ENCODE peak calls at places on chromosomes 12 and 14, in seven cellular contexts. One of them, this sample, is unnamed.

GRCh38 chr14:63986789-63987533 is 134.2 kb downstream of the SYNE2 start:
- DNase-seq in WERI-Rb-1: no peak
- DNase-seq in IMR-90: peak
- DNase-seq in retinal pigment epithelial cell: peak
- DNase-seq in A549: no peak
- DNase-seq in ovary: no peak
- DNase-seq in pancreas: no peak
- DNase-seq in this sample: peak

GRCh38 chr12:40970320-40970907 is 217.7 kb upstream of the PDZRN4 start:
- DNase-seq in WERI-Rb-1: no peak
- DNase-seq in IMR-90: no peak
- DNase-seq in retinal pigment epithelial cell: no peak
- DNase-seq in A549: no peak
- DNase-seq in ovary: no peak
- DNase-seq in pancreas: no peak
- DNase-seq in this sample: no peak

GRCh38 chr12:103175625-103176024 is 218.2 kb downstream of the ASCL1 start:
- DNase-seq in WERI-Rb-1: no peak
- DNase-seq in IMR-90: no peak
- DNase-seq in retinal pigment epithelial cell: no peak
- DNase-seq in A549: no peak
- DNase-seq in ovary: no peak
- DNase-seq in pancreas: no peak
- DNase-seq in this sample: no peak

GRCh38 chr14:25677111-25677510 is 627.2 kb upstream of the STXBP6 start:
- DNase-seq in WERI-Rb-1: no peak
- DNase-seq in IMR-90: no peak
- DNase-seq in retinal pigment epithelial cell: no peak
- DNase-seq in A549: no peak
- DNase-seq in ovary: no peak
- DNase-seq in pancreas: no peak
- DNase-seq in this sample: no peak

GRCh38 chr12:97575792-97576191 is 113.2 kb downstream of the RMST start:
- DNase-seq in WERI-Rb-1: no peak
- DNase-seq in IMR-90: no peak
- DNase-seq in retinal pigment epithelial cell: peak
- DNase-seq in A549: no peak
- DNase-seq in ovary: no peak
- DNase-seq in pancreas: no peak
- DNase-seq in this sample: peak

GRCh38 chr12:68812553-68813241 is 4.7 kb downstream of the MDM2 start:
- DNase-seq in WERI-Rb-1: no peak
- DNase-seq in IMR-90: no peak
- DNase-seq in retinal pigment epithelial cell: no peak
- DNase-seq in A549: no peak
- DNase-seq in ovary: no peak
- DNase-seq in pancreas: no peak
- DNase-seq in this sample: no peak

GRCh38 chr14:77120771-77121743 is 20.5 kb downstream of the ZDHHC22 start:
- DNase-seq in WERI-Rb-1: no peak
- DNase-seq in IMR-90: no peak
- DNase-seq in retinal pigment epithelial cell: no peak
- DNase-seq in A549: no peak
- DNase-seq in ovary: peak
- DNase-seq in pancreas: no peak
- DNase-seq in this sample: no peak

GRCh38 chr12:75476076-75476475 is 4.5 kb upstream of the GLIPR1 start:
- DNase-seq in WERI-Rb-1: no peak
- DNase-seq in IMR-90: no peak
- DNase-seq in retinal pigment epithelial cell: no peak
- DNase-seq in A549: no peak
- DNase-seq in ovary: no peak
- DNase-seq in pancreas: no peak
- DNase-seq in this sample: no peak

GRCh38 chr14:101444116-101444515 is 117.2 kb upstream of the DIO3 start:
- DNase-seq in WERI-Rb-1: no peak
- DNase-seq in IMR-90: peak
- DNase-seq in retinal pigment epithelial cell: no peak
- DNase-seq in A549: peak
- DNase-seq in ovary: no peak
- DNase-seq in pancreas: no peak
- DNase-seq in this sample: peak

GRCh38 chr12:817941-818600 is 65.7 kb downstream of the WNK1 start:
- DNase-seq in WERI-Rb-1: no peak
- DNase-seq in IMR-90: no peak
- DNase-seq in retinal pigment epithelial cell: no peak
- DNase-seq in A549: no peak
- DNase-seq in ovary: no peak
- DNase-seq in pancreas: no peak
- DNase-seq in this sample: no peak

GRCh38 chr12:53505086-53505485 is 2.2 kb downstream of the NPFF start:
- DNase-seq in WERI-Rb-1: no peak
- DNase-seq in IMR-90: peak
- DNase-seq in retinal pigment epithelial cell: no peak
- DNase-seq in A549: no peak
- DNase-seq in ovary: no peak
- DNase-seq in pancreas: no peak
- DNase-seq in this sample: no peak

GRCh38 chr12:6963016-6963731 is 7.3 kb downstream of the PHB2 start:
- DNase-seq in WERI-Rb-1: no peak
- DNase-seq in IMR-90: no peak
- DNase-seq in retinal pigment epithelial cell: no peak
- DNase-seq in A549: no peak
- DNase-seq in ovary: peak
- DNase-seq in pancreas: peak
- DNase-seq in this sample: no peak

GRCh38 chr12:28191018-28191595 is 851 bp downstream of the CCDC91 start:
- DNase-seq in WERI-Rb-1: no peak
- DNase-seq in IMR-90: peak
- DNase-seq in retinal pigment epithelial cell: no peak
- DNase-seq in A549: peak
- DNase-seq in ovary: peak
- DNase-seq in pancreas: no peak
- DNase-seq in this sample: no peak

GRCh38 chr12:11847539-11847938 is 198.1 kb downstream of the ETV6 start:
- DNase-seq in WERI-Rb-1: no peak
- DNase-seq in IMR-90: no peak
- DNase-seq in retinal pigment epithelial cell: no peak
- DNase-seq in A549: no peak
- DNase-seq in ovary: no peak
- DNase-seq in pancreas: no peak
- DNase-seq in this sample: no peak

DNA sequence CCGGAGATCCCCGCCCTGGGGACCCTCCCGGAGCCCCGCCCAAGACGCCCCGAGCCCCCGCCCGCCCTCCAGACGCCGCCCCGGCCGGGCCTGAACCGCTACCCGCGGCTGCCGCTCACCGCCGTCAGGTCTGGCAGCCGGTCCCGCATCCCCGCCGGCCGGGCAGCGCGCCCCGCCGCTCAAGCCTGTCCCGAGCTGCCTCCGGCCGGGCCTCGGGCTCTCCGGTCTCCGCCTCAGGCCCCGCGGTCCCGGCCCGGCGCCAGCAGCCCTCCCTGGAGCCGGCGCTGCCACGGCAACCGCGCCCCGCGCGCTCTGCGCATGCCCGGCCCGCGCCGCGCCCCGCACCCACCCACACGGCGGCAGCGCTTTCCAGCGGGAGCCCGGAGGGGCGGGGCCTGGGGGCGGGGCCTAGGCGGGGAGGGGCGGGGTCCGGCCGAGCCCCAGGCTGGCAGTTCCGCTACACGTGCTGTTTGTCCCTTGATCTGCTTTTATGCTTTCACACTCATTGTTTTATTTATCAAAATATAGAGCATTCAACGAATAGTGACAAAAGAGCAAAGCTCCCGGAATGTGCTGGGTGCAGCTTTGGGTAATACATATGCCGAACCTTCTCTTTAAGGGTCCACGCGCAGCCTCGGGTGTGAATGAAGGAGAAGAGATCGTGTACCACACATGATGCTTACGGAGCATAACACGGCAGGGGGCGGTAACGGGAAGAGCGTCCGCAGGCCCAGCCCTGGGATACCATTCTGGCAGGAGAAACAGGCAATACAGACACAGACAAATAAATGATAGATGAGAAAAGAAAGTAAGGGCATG is at the start of gene STX2:
- DNase-seq in WERI-Rb-1: peak
- DNase-seq in IMR-90: peak
- DNase-seq in retinal pigment epithelial cell: peak
- DNase-seq in A549: peak
- DNase-seq in ovary: peak
- DNase-seq in pancreas: peak
- DNase-seq in this sample: no peak
- TF ChIP-seq CTCF in WERI-Rb-1: peak
- TF ChIP-seq CTCF in IMR-90: peak
- TF ChIP-seq CTCF in retinal pigment epithelial cell: peak
- TF ChIP-seq CTCF in A549: peak
- TF ChIP-seq CTCF in ovary: peak
- TF ChIP-seq CTCF in pancreas: no peak
- TF ChIP-seq CTCF in this sample: peak

GRCh38 chr12:89253483-89253882 is 98.8 kb downstream of the DUSP6 start:
- DNase-seq in WERI-Rb-1: no peak
- DNase-seq in IMR-90: no peak
- DNase-seq in retinal pigment epithelial cell: no peak
- DNase-seq in A549: no peak
- DNase-seq in ovary: no peak
- DNase-seq in pancreas: no peak
- DNase-seq in this sample: no peak

GRCh38 chr12:89257355-89257754 is 94.9 kb downstream of the DUSP6 start:
- DNase-seq in WERI-Rb-1: no peak
- DNase-seq in IMR-90: no peak
- DNase-seq in retinal pigment epithelial cell: no peak
- DNase-seq in A549: no peak
- DNase-seq in ovary: no peak
- DNase-seq in pancreas: no peak
- DNase-seq in this sample: no peak

GRCh38 chr12:89258240-89258969 is 93.9 kb downstream of the DUSP6 start:
- DNase-seq in WERI-Rb-1: no peak
- DNase-seq in IMR-90: no peak
- DNase-seq in retinal pigment epithelial cell: no peak
- DNase-seq in A549: no peak
- DNase-seq in ovary: no peak
- DNase-seq in pancreas: no peak
- DNase-seq in this sample: no peak

GRCh38 chr12:89259831-89260230 is 92.5 kb downstream of the DUSP6 start:
- DNase-seq in WERI-Rb-1: no peak
- DNase-seq in IMR-90: peak
- DNase-seq in retinal pigment epithelial cell: no peak
- DNase-seq in A549: no peak
- DNase-seq in ovary: no peak
- DNase-seq in pancreas: no peak
- DNase-seq in this sample: no peak

DNA sequence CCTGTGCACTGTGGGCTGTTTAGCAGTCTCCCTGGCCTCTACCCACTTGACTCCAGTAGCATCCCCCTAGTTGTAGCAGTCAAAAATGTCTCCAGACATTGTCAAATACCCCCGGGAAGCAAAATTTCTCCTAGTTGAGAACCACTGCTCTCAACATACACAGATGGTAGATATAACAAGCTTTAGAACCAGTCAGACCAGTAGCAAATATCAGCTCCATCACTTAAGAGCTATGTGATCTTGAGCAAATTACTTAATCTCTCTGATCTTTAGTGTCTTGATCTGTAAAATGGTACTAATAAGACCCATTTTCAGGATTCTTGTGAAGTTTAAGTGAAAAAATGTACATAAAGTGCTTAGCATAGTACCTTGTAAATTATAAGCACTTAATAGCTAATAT is 96.2 kb downstream of the DUSP6 start:
- DNase-seq in WERI-Rb-1: no peak
- DNase-seq in IMR-90: no peak
- DNase-seq in retinal pigment epithelial cell: no peak
- DNase-seq in A549: no peak
- DNase-seq in ovary: no peak
- DNase-seq in pancreas: no peak
- DNase-seq in this sample: no peak
- H3K4me3 ChIP-seq in WERI-Rb-1: no peak
- H3K4me3 ChIP-seq in IMR-90: no peak
- H3K4me3 ChIP-seq in retinal pigment epithelial cell: no peak
- H3K4me3 ChIP-seq in A549: no peak
- H3K4me3 ChIP-seq in ovary: no peak
- H3K4me3 ChIP-seq in pancreas: no peak
- H3K4me3 ChIP-seq in this sample: no peak

GRCh38 chr12:14935031-14935430 is 3.3 kb downstream of the ERP27 start:
- DNase-seq in WERI-Rb-1: no peak
- DNase-seq in IMR-90: no peak
- DNase-seq in retinal pigment epithelial cell: no peak
- DNase-seq in A549: no peak
- DNase-seq in ovary: no peak
- DNase-seq in pancreas: no peak
- DNase-seq in this sample: no peak

GRCh38 chr12:14937689-14938088 is 648 bp downstream of the ERP27 start:
- DNase-seq in WERI-Rb-1: peak
- DNase-seq in IMR-90: no peak
- DNase-seq in retinal pigment epithelial cell: no peak
- DNase-seq in A549: no peak
- DNase-seq in ovary: no peak
- DNase-seq in pancreas: no peak
- DNase-seq in this sample: no peak

GRCh38 chr12:14937014-14937413 is 1.3 kb downstream of the ERP27 start:
- DNase-seq in WERI-Rb-1: no peak
- DNase-seq in IMR-90: no peak
- DNase-seq in retinal pigment epithelial cell: no peak
- DNase-seq in A549: no peak
- DNase-seq in ovary: no peak
- DNase-seq in pancreas: no peak
- DNase-seq in this sample: no peak

GRCh38 chr12:14934511-14934910 is 3.8 kb downstream of the ERP27 start:
- DNase-seq in WERI-Rb-1: no peak
- DNase-seq in IMR-90: no peak
- DNase-seq in retinal pigment epithelial cell: no peak
- DNase-seq in A549: no peak
- DNase-seq in ovary: no peak
- DNase-seq in pancreas: no peak
- DNase-seq in this sample: no peak

GRCh38 chr12:14936224-14936861 is 2.0 kb downstream of the ERP27 start:
- DNase-seq in WERI-Rb-1: peak
- DNase-seq in IMR-90: no peak
- DNase-seq in retinal pigment epithelial cell: no peak
- DNase-seq in A549: no peak
- DNase-seq in ovary: no peak
- DNase-seq in pancreas: no peak
- DNase-seq in this sample: no peak
- TF ChIP-seq CTCF in WERI-Rb-1: peak
- TF ChIP-seq CTCF in IMR-90: no peak
- TF ChIP-seq CTCF in retinal pigment epithelial cell: peak
- TF ChIP-seq CTCF in A549: no peak
- TF ChIP-seq CTCF in ovary: no peak
- TF ChIP-seq CTCF in pancreas: no peak
- TF ChIP-seq CTCF in this sample: no peak

GRCh38 chr14:99644035-99644587 is 818 bp upstream of the HHIPL1 start:
- DNase-seq in WERI-Rb-1: no peak
- DNase-seq in IMR-90: no peak
- DNase-seq in retinal pigment epithelial cell: no peak
- DNase-seq in A549: no peak
- DNase-seq in ovary: no peak
- DNase-seq in pancreas: no peak
- DNase-seq in this sample: no peak
- H3K4me3 ChIP-seq in WERI-Rb-1: no peak
- H3K4me3 ChIP-seq in IMR-90: no peak
- H3K4me3 ChIP-seq in retinal pigment epithelial cell: no peak
- H3K4me3 ChIP-seq in A549: no peak
- H3K4me3 ChIP-seq in ovary: no peak
- H3K4me3 ChIP-seq in pancreas: no peak
- H3K4me3 ChIP-seq in this sample: no peak

This sample was measured in kidney epithelial cell.